ENCODE peak calls at places on chromosomes 1 and 21, in four cellular contexts. Y, Z, F and W are unnamed samples.
A peak's percentile ranks its signal among the peaks of the same experiment; 100 is the strongest.

GRCh38 chr1:200364121-200364759 is 45.6 kb downstream of the ZNF281 start:
- DNase-seq in Z (peak; percentile 88), F (no peak), Y (no peak), W (no peak)

GRCh38 chr1:83581747-83582146 is 417.2 kb downstream of the TTLL7 start:
- DNase-seq in Z (no peak), F (no peak), Y (no peak), W (no peak)

GRCh38 chr1:50176563-50176885 is 67.8 kb downstream of the ELAVL4 start:
- DNase-seq in F (no peak), Y (no peak), Z (no peak), W (no peak)

GRCh38 chr1:25692560-25692959 is 76.0 kb downstream of the MAN1C1 start:
- DNase-seq in F (no peak), Z (peak; percentile 70), Y (peak; percentile 30), W (no peak)

GRCh38 chr1:82944192-82944591 is 1054.7 kb downstream of the TTLL7 start:
- DNase-seq in Y (no peak), F (no peak), Z (no peak), W (no peak)

GRCh38 chr1:241600496-241600901 is 39.7 kb downstream of the CHML start:
- DNase-seq in Z (no peak), F (no peak), Y (peak; percentile 8), W (no peak)

GRCh38 chr1:117051224-117052064 is 8.7 kb upstream of the TTF2 start:
- DNase-seq in F (no peak), Z (no peak), Y (no peak), W (no peak)

GRCh38 chr1:24123611-24124010 is 11.7 kb upstream of the MYOM3 start:
- DNase-seq in F (no peak), Y (no peak), Z (no peak), W (no peak)

GRCh38 chr1:35851175-35851869 is 31.7 kb upstream of the AGO1 start:
- DNase-seq in Y (no peak), F (no peak), Z (no peak), W (no peak)

GRCh38 chr1:91124989-91125417 is 103.2 kb upstream of the ZNF644 start:
- DNase-seq in Z (no peak), Y (peak; percentile 11), F (no peak), W (no peak)

GRCh38 chr1:85656948-85657347 is 51.3 kb downstream of the ZNHIT6 start:
- DNase-seq in F (no peak), Y (no peak), Z (no peak), W (no peak)

GRCh38 chr21:42542596-42542995 is 28.9 kb downstream of the SLC37A1 start:
- DNase-seq in Y (no peak), F (no peak), Z (no peak), W (no peak)

GRCh38 chr1:39590546-39590945 is 14.0 kb upstream of the PABPC4 start:
- DNase-seq in Z (no peak), Y (no peak), F (no peak), W (no peak)

GRCh38 chr1:10693497-10694273 is 102.8 kb downstream of the CASZ1 start:
- DNase-seq in Y (peak; percentile 44), Z (peak; percentile 69), F (no peak), W (peak; percentile 59)

GRCh38 chr1:46244656-46245371 is 2.7 kb upstream of the RAD54L start:
- DNase-seq in Y (peak; percentile 68), Z (peak; percentile 58), F (no peak), W (no peak)

GRCh38 chr1:22342734-22343191 is 108.9 kb upstream of the ZBTB40 start:
- DNase-seq in F (no peak), Z (no peak), Y (no peak), W (no peak)

GRCh38 chr1:115194571-115194970 is 105.3 kb upstream of the TSPAN2 start:
- DNase-seq in F (no peak), Y (no peak), Z (no peak), W (no peak)

GRCh38 chr1:8176279-8176678 is 141.6 kb upstream of the SLC45A1 start:
- DNase-seq in F (no peak), Y (no peak), Z (no peak), W (no peak)

GRCh38 chr1:151611288-151611790 is 511 bp upstream of the SNX27 start:
- DNase-seq in Y (peak; percentile 37), F (no peak), Z (no peak), W (no peak)

GRCh38 chr21:43811262-43812105 is 22.1 kb downstream of the RRP1 start:
- DNase-seq in Z (no peak), F (no peak), Y (no peak), W (no peak)

GRCh38 chr1:70528591-70529333 is 117.7 kb downstream of the CTH start:
- DNase-seq in F (no peak), Z (peak; percentile 80), Y (peak; percentile 79), W (no peak)

GRCh38 chr1:244077473-244078220 is 26.6 kb downstream of the ZBTB18 start:
- DNase-seq in Z (no peak), Y (no peak), F (no peak), W (peak; percentile 31)

GRCh38 chr1:22876359-22877111 is 96.1 kb downstream of the LACTBL1 start:
- DNase-seq in Y (no peak), F (no peak), Z (peak; percentile 18), W (no peak)

GRCh38 chr21:46028547-46029200 is 47.1 kb downstream of the COL6A1 start:
- DNase-seq in F (no peak), Y (no peak), Z (no peak), W (no peak)

GRCh38 chr1:36764796-36765195 is 269.5 kb downstream of the GRIK3 start:
- DNase-seq in Y (no peak), Z (no peak), F (no peak), W (no peak)

GRCh38 chr1:45953934-45954333 is 150.5 kb downstream of the MAST2 start:
- DNase-seq in Z (peak; percentile 71), Y (no peak), F (no peak), W (no peak)

DNA sequence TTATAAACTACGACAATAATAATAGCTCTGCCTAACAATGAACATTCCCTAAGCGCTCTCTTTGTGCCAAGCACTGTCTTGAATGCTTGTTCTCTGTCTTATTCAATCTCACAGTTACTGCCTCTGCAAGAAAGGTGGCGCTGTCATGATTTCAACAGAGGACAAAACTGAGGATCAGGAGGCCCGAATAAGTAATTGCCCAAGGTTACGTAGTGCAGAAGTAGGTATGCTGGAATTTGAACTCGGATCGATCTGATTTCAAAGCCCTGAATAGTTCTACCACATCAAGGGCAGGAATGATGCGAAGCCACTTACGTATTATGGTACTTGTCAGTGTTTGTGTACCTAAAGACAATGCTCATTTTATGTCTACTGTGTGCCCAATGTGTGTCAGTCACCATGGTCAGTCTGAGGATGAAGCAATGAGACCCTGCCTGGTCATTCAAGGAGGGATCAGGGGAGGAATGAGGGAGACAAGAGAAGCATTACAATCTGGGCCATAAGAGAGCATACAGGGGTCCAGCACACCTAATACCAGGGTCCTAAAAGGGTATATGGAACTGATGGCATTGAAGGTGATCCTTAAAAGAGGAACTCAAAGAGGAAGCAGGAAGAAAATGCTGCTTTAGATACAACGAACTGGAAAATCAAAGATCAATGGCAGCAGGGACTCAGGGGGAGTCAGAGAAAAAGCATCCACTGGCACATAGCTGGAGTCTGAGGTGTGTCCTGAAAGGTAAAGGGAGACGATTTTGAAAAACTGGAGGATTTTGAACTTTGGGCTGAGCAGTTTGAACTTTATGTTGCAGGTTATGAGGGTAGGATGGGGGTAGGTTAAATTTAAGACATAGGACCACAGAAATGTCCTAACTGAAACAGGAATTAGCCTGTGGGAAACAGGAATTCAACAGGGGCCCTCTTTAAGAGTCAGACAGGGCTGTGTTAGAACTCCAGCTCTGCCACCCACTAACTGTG is 389.1 kb downstream of the PLPP3 start:
- DNase-seq in Y (peak; percentile 9), Z (peak; percentile 83), F (no peak), W (no peak)
- TF ChIP-seq CTCF in Y (peak; percentile 37), Z (peak; percentile 85), F (no peak), W (no peak)

GRCh38 chr1:94554611-94555010 is 13.1 kb upstream of the F3 start:
- DNase-seq in Z (no peak), F (no peak), Y (no peak), W (no peak)

GRCh38 chr1:94555091-94555490 is 13.5 kb upstream of the F3 start:
- DNase-seq in Z (no peak), F (no peak), Y (no peak), W (no peak)

GRCh38 chr1:94562502-94563260 is 21.1 kb upstream of the F3 start:
- DNase-seq in Y (no peak), Z (no peak), F (no peak), W (no peak)

GRCh38 chr1:94559921-94560320 is 18.4 kb upstream of the F3 start:
- DNase-seq in Y (no peak), F (no peak), Z (no peak), W (no peak)

DNA sequence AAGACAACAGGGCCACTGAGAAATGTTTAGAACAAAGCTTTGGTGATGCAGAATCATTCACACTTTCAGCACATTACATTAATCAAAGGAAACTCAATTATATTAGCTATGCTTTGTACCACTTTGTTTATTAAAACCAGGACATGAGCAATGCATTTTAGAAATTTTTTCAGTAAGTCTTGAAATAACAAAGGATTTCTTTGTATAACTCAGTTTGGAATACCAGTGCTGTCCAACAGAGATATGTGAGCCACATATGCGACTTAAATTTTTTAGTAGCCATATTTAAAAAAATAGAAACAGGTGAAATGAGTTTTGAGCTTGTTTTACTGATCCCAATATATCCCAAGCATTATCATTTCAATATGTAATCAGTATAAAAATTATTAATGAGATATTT is 18.8 kb upstream of the F3 start:
- DNase-seq in F (no peak), Y (no peak), Z (no peak), W (no peak)
- TF ChIP-seq CTCF in F (no peak), Y (no peak), Z (no peak), W (no peak)

GRCh38 chr1:150069923-150070322 is 2.3 kb downstream of the VPS45 start:
- DNase-seq in Z (no peak), F (no peak), Y (no peak), W (no peak)
- TF ChIP-seq CTCF in Z (no peak), F (no peak), Y (no peak), W (no peak)

GRCh38 chr1:245365071-245365470 is 210.3 kb downstream of the KIF26B start:
- DNase-seq in Z (no peak), Y (no peak), F (no peak), W (no peak)

GRCh38 chr1:245361056-245361455 is 206.3 kb downstream of the KIF26B start:
- DNase-seq in F (no peak), Z (no peak), Y (no peak), W (no peak)

GRCh38 chr1:245365621-245366020 is 210.8 kb downstream of the KIF26B start:
- DNase-seq in Z (no peak), F (no peak), Y (no peak), W (no peak)

GRCh38 chr1:245361951-245362350 is 207.2 kb downstream of the KIF26B start:
- DNase-seq in Z (no peak), F (no peak), Y (no peak), W (no peak)

GRCh38 chr1:245363821-245364220 is 209.0 kb downstream of the KIF26B start:
- DNase-seq in Y (no peak), Z (no peak), F (no peak), W (no peak)
- TF ChIP-seq CTCF in Y (no peak), Z (no peak), F (no peak), W (no peak)

GRCh38 chr21:39854572-39854971 is 12.7 kb upstream of the PCP4 start:
- DNase-seq in Y (no peak), F (no peak), Z (peak; percentile 29), W (no peak)
- TF ChIP-seq CTCF in Y (no peak), F (no peak), Z (peak; percentile 60), W (no peak)